ENCODE peak calls at places on chromosomes 12 and 14, in nine cellular contexts. W is ELR, E is germinal center, Q is HFF-Myc, I is mucosa of descending colon, D is tibial nerve, X is SJSA1, U is fibroblast of mammary gland, B is A549. O is an unnamed sample.

GRCh38 chr12:89225401-89225800 is 126.9 kb downstream of the DUSP6 start:
- DNase-seq in W (peak; percentile 92), E (no peak), Q (peak; percentile 26), I (peak; percentile 35), D (no peak), X (no peak), U (peak; percentile 90), B (peak; percentile 9), O (no peak)

GRCh38 chr12:78725951-78726550 is 138.5 kb upstream of the SYT1 start:
- DNase-seq in W (no peak), E (no peak), Q (no peak), I (peak; percentile 49), D (no peak), X (no peak), U (no peak), B (no peak), O (no peak)

GRCh38 chr14:21385170-21385904 is 1.5 kb upstream of the SUPT16H start:
- DNase-seq in W (no peak), E (peak; percentile 70), Q (no peak), I (peak; percentile 8), D (no peak), X (no peak), U (no peak), B (no peak), O (no peak)

GRCh38 chr14:100486025-100486828 is 101.0 kb downstream of the BEGAIN start:
- DNase-seq in W (peak; percentile 74), E (peak; percentile 66), Q (peak; percentile 89), I (peak; percentile 83), D (peak; percentile 66), X (peak; percentile 83), U (peak; percentile 86), B (peak; percentile 35), O (no peak)

GRCh38 chr12:92553389-92553788 is 149.4 kb upstream of the PLEKHG7 start:
- DNase-seq in W (no peak), E (no peak), Q (no peak), I (no peak), D (no peak), X (no peak), U (no peak), B (no peak), O (no peak)

GRCh38 chr12:574475-575128 is 88.6 kb downstream of the NINJ2 start:
- DNase-seq in W (no peak), E (no peak), Q (no peak), I (no peak), D (no peak), X (no peak), U (peak; percentile 62), B (no peak), O (no peak)

GRCh38 chr14:81211844-81212243 is 8.9 kb downstream of the GTF2A1 start:
- DNase-seq in W (peak; percentile 32), E (peak; percentile 28), Q (no peak), I (peak; percentile 12), D (peak; percentile 18), X (no peak), U (peak; percentile 41), B (peak; percentile 37), O (no peak)

GRCh38 chr12:31803306-31804184 is 74.7 kb upstream of the AMN1 start:
- DNase-seq in W (no peak), E (no peak), Q (no peak), I (no peak), D (no peak), X (no peak), U (no peak), B (no peak), O (no peak)

GRCh38 chr12:42507031-42507430 is 82.5 kb downstream of the PRICKLE1 start:
- DNase-seq in W (no peak), E (no peak), Q (no peak), I (no peak), D (no peak), X (no peak), U (no peak), B (no peak), O (no peak)

GRCh38 chr14:76918751-76919421 is 92.7 kb downstream of the LRRC74A start:
- DNase-seq in W (peak; percentile 98), E (no peak), Q (peak; percentile 93), I (peak; percentile 82), D (peak; percentile 91), X (peak; percentile 96), U (peak; percentile 98), B (peak; percentile 96), O (peak; percentile 69)

GRCh38 chr12:100959481-100959880 is 164.9 kb downstream of the ANO4 start:
- DNase-seq in W (peak; percentile 68), E (no peak), Q (no peak), I (no peak), D (no peak), X (no peak), U (peak; percentile 78), B (no peak), O (no peak)

GRCh38 chr12:116448165-116448756 is 110.9 kb upstream of the MAP1LC3B2 start:
- DNase-seq in W (no peak), E (no peak), Q (no peak), I (peak; percentile 25), D (no peak), X (no peak), U (no peak), B (no peak), O (no peak)